ENCODE peak calls at places on chromosomes 12 and 14, in six cellular contexts. One of them, this sample, is unnamed.

GRCh38 chr14:48005986-48006385 is 330.6 kb upstream of the MDGA2 start:
- DNase-seq in GM04504: no peak
- DNase-seq in suprapubic skin: no peak
- DNase-seq in tibial nerve: no peak
- DNase-seq in lower lobe of right lung: no peak
- DNase-seq in NCI-H2171 treated with DMSO at 0.1 percent for 48 hours: no peak
- DNase-seq in this sample: no peak

GRCh38 chr12:14769462-14769836 is 33.8 kb downstream of the WBP11 start:
- DNase-seq in GM04504: no peak
- DNase-seq in suprapubic skin: no peak
- DNase-seq in tibial nerve: no peak
- DNase-seq in lower lobe of right lung: peak
- DNase-seq in NCI-H2171 treated with DMSO at 0.1 percent for 48 hours: no peak
- DNase-seq in this sample: no peak

GRCh38 chr14:69612014-69612758 is 790 bp downstream of the SUSD6 start:
- DNase-seq in GM04504: no peak
- DNase-seq in suprapubic skin: no peak
- DNase-seq in tibial nerve: no peak
- DNase-seq in lower lobe of right lung: peak
- DNase-seq in NCI-H2171 treated with DMSO at 0.1 percent for 48 hours: peak
- DNase-seq in this sample: no peak

GRCh38 chr12:63864456-63864709 is 19.9 kb downstream of the SRGAP1 start:
- DNase-seq in GM04504: no peak
- DNase-seq in suprapubic skin: no peak
- DNase-seq in tibial nerve: no peak
- DNase-seq in lower lobe of right lung: no peak
- DNase-seq in NCI-H2171 treated with DMSO at 0.1 percent for 48 hours: no peak
- DNase-seq in this sample: no peak

GRCh38 chr12:124786065-124786964 is 77.3 kb downstream of the SCARB1 start:
- DNase-seq in GM04504: no peak
- DNase-seq in suprapubic skin: no peak
- DNase-seq in tibial nerve: no peak
- DNase-seq in lower lobe of right lung: peak
- DNase-seq in NCI-H2171 treated with DMSO at 0.1 percent for 48 hours: peak
- DNase-seq in this sample: peak

GRCh38 chr12:89351489-89352241 is 636 bp downstream of the DUSP6 start:
- DNase-seq in GM04504: no peak
- DNase-seq in suprapubic skin: peak
- DNase-seq in tibial nerve: no peak
- DNase-seq in lower lobe of right lung: peak
- DNase-seq in NCI-H2171 treated with DMSO at 0.1 percent for 48 hours: no peak
- DNase-seq in this sample: no peak

GRCh38 chr12:32549675-32550079 is 129.4 kb upstream of the DNM1L start:
- DNase-seq in GM04504: no peak
- DNase-seq in suprapubic skin: no peak
- DNase-seq in tibial nerve: no peak
- DNase-seq in lower lobe of right lung: no peak
- DNase-seq in NCI-H2171 treated with DMSO at 0.1 percent for 48 hours: no peak
- DNase-seq in this sample: no peak

GRCh38 chr12:9331218-9331626 is 123.0 kb upstream of the PZP start:
- DNase-seq in GM04504: no peak
- DNase-seq in suprapubic skin: no peak
- DNase-seq in tibial nerve: peak
- DNase-seq in lower lobe of right lung: peak
- DNase-seq in NCI-H2171 treated with DMSO at 0.1 percent for 48 hours: peak
- DNase-seq in this sample: no peak

GRCh38 chr14:77208266-77208978 is 26.8 kb downstream of the TMEM63C start:
- DNase-seq in GM04504: peak
- DNase-seq in suprapubic skin: no peak
- DNase-seq in tibial nerve: peak
- DNase-seq in lower lobe of right lung: peak
- DNase-seq in NCI-H2171 treated with DMSO at 0.1 percent for 48 hours: peak
- DNase-seq in this sample: no peak

GRCh38 chr12:50599366-50600095 is 94.7 kb downstream of the DIP2B start:
- DNase-seq in GM04504: no peak
- DNase-seq in suprapubic skin: no peak
- DNase-seq in tibial nerve: no peak
- DNase-seq in lower lobe of right lung: peak
- DNase-seq in NCI-H2171 treated with DMSO at 0.1 percent for 48 hours: no peak
- DNase-seq in this sample: no peak

GRCh38 chr14:20454359-20454644 is 310 bp downstream of the OSGEP start:
- DNase-seq in GM04504: no peak
- DNase-seq in suprapubic skin: peak
- DNase-seq in tibial nerve: no peak
- DNase-seq in lower lobe of right lung: no peak
- DNase-seq in NCI-H2171 treated with DMSO at 0.1 percent for 48 hours: peak
- DNase-seq in this sample: peak

GRCh38 chr12:117686210-117686609 is 282.6 kb downstream of the KSR2 start:
- DNase-seq in GM04504: no peak
- DNase-seq in suprapubic skin: no peak
- DNase-seq in tibial nerve: no peak
- DNase-seq in lower lobe of right lung: no peak
- DNase-seq in NCI-H2171 treated with DMSO at 0.1 percent for 48 hours: no peak
- DNase-seq in this sample: no peak

GRCh38 chr12:68899251-68899771 is 33.7 kb downstream of the CPM start:
- DNase-seq in GM04504: peak
- DNase-seq in suprapubic skin: no peak
- DNase-seq in tibial nerve: no peak
- DNase-seq in lower lobe of right lung: peak
- DNase-seq in NCI-H2171 treated with DMSO at 0.1 percent for 48 hours: peak
- DNase-seq in this sample: no peak

GRCh38 chr12:21815306-21816062 is 41.0 kb upstream of the KCNJ8 start:
- DNase-seq in GM04504: no peak
- DNase-seq in suprapubic skin: no peak
- DNase-seq in tibial nerve: no peak
- DNase-seq in lower lobe of right lung: no peak
- DNase-seq in NCI-H2171 treated with DMSO at 0.1 percent for 48 hours: no peak
- DNase-seq in this sample: no peak

GRCh38 chr12:13173537-13173936 is 23.0 kb upstream of the EMP1 start:
- DNase-seq in GM04504: peak
- DNase-seq in suprapubic skin: no peak
- DNase-seq in tibial nerve: peak
- DNase-seq in lower lobe of right lung: peak
- DNase-seq in NCI-H2171 treated with DMSO at 0.1 percent for 48 hours: no peak
- DNase-seq in this sample: no peak

This sample was measured in NCI-H187.